ENCODE peak calls at places on chromosomes 4 and X, in seven cellular contexts. W, R, Y, J, P, C and O are unnamed samples.
A peak's percentile ranks its signal among the peaks of the same experiment; 100 is the strongest.

GRCh38 chrX:130028196-130028595 is 45.8 kb downstream of the BCORL1 start:
- DNase-seq in W (peak; percentile 39), R (peak; percentile 29), Y (no peak), J (no peak), P (peak; percentile 16), C (peak; percentile 16), O (no peak)

GRCh38 chr4:74390677-74391076 is 25.7 kb downstream of the EREG start:
- DNase-seq in W (no peak), R (no peak), Y (no peak), J (no peak), P (no peak), C (no peak), O (no peak)

GRCh38 chrX:48802089-48802812 is 384 bp downstream of the HDAC6 start:
- DNase-seq in W (peak; percentile 60), R (peak; percentile 89), Y (peak; percentile 27), J (peak; percentile 73), P (peak; percentile 95), C (peak; percentile 79), O (peak; percentile 88)

GRCh38 chr4:181959121-181959520 is 284.1 kb upstream of the TENM3 start:
- DNase-seq in W (peak; percentile 89), R (peak; percentile 44), Y (no peak), J (no peak), P (peak; percentile 59), C (peak; percentile 16), O (no peak)

GRCh38 chrX:22135171-22135711 is 103.1 kb downstream of the PHEX start:
- DNase-seq in W (peak; percentile 45), R (peak; percentile 56), Y (no peak), J (no peak), P (no peak), C (no peak), O (no peak)

GRCh38 chr4:77636902-77637301 is 31.3 kb downstream of the CXCL13 start:
- DNase-seq in W (peak; percentile 79), R (peak; percentile 72), Y (no peak), J (no peak), P (peak; percentile 16), C (no peak), O (no peak)

GRCh38 chrX:48487362-48487785 is 11.4 kb downstream of the FTSJ1 start:
- DNase-seq in W (peak; percentile 89), R (peak; percentile 99), Y (no peak), J (no peak), P (no peak), C (peak; percentile 67), O (no peak)

GRCh38 chr4:185657699-185658098 is 122.4 kb upstream of the PDLIM3 start:
- DNase-seq in W (no peak), R (no peak), Y (no peak), J (no peak), P (peak; percentile 71), C (no peak), O (no peak)

GRCh38 chr4:122450847-122451246 is 5.7 kb downstream of the IL2 start:
- DNase-seq in W (peak; percentile 10), R (peak; percentile 33), Y (peak; percentile 23), J (peak; percentile 29), P (peak; percentile 95), C (no peak), O (peak; percentile 82)

GRCh38 chrX:91435465-91435864 is 826 bp downstream of the PABPC5 start:
- DNase-seq in W (no peak), R (no peak), Y (no peak), J (no peak), P (peak; percentile 1), C (no peak), O (peak; percentile 30)

GRCh38 chr4:103365285-103365684 is 167.1 kb upstream of the CENPE start:
- DNase-seq in W (no peak), R (no peak), Y (no peak), J (peak; percentile 4), P (peak; percentile 40), C (peak; percentile 18), O (no peak)

GRCh38 chr4:70544279-70544870 is 26.0 kb downstream of the AMTN start:
- DNase-seq in W (peak; percentile 10), R (peak; percentile 8), Y (no peak), J (peak; percentile 14), P (peak; percentile 46), C (no peak), O (no peak)

GRCh38 chrX:44675364-44676024 is 132.8 kb upstream of the FUNDC1 start:
- DNase-seq in W (peak; percentile 91), R (peak; percentile 9), Y (no peak), J (no peak), P (no peak), C (no peak), O (peak; percentile 30)

DNA sequence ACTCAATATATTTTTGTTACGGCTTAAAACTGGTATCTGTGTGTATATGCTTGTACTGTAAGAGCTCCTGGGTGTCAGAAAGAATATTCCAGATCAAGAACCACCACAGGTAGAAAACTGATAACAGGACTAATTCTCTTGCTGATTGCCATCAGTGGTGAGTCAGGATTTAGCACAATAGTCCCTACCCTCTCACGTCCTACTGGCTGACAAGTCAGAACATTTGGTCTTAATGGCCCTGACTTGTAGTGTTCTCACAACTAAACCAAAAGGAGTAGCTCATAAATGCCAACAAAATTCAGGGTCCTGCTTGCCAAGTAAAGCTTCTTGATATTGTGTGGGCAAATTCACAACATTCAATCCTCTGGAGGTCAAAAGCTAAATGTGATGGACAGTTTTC is 105.2 kb upstream of the MAB21L2 start:
- DNase-seq in W (no peak), R (no peak), Y (no peak), J (no peak), P (peak; percentile 63), C (no peak), O (no peak)
- H3K4ac ChIP-seq in W (no peak overlapping the region), R (no peak overlapping the region), Y (no peak overlapping the region), J (no peak overlapping the region), P (no peak overlapping the region), C (no peak overlapping the region), O (no peak overlapping the region)

GRCh38 chr4:48329193-48329592 is 12.1 kb upstream of the SLAIN2 start:
- DNase-seq in W (no peak), R (peak; percentile 19), Y (no peak), J (no peak), P (no peak), C (no peak), O (no peak)
- H3K4ac ChIP-seq in W (peak overlapping the region; percentile 46), R (no peak overlapping the region), Y (no peak overlapping the region), J (no peak overlapping the region), P (no peak overlapping the region), C (no peak overlapping the region), O (no peak overlapping the region)

GRCh38 chr4:75781328-75781727 is 57.0 kb downstream of the USO1 start:
- DNase-seq in W (peak; percentile 49), R (no peak), Y (no peak), J (no peak), P (no peak), C (no peak), O (no peak)
- H3K4ac ChIP-seq in W (no peak overlapping the region), R (no peak overlapping the region), Y (no peak overlapping the region), J (no peak overlapping the region), P (no peak overlapping the region), C (no peak overlapping the region), O (no peak overlapping the region)

GRCh38 chr4:58475097-58475496 is 1364.9 kb upstream of the IGFBP7 start:
- DNase-seq in W (no peak), R (no peak), Y (no peak), J (no peak), P (no peak), C (no peak), O (no peak)
- H3K4ac ChIP-seq in W (no peak overlapping the region), R (no peak overlapping the region), Y (no peak overlapping the region), J (no peak overlapping the region), P (no peak overlapping the region), C (no peak overlapping the region), O (no peak overlapping the region)

GRCh38 chr4:13454786-13455185 is 29.4 kb downstream of the RAB28 start:
- DNase-seq in W (no peak), R (no peak), Y (no peak), J (no peak), P (no peak), C (no peak), O (no peak)
- H3K4ac ChIP-seq in W (no peak overlapping the region), R (no peak overlapping the region), Y (no peak overlapping the region), J (no peak overlapping the region), P (no peak overlapping the region), C (no peak overlapping the region), O (no peak overlapping the region)

GRCh38 chr4:7680731-7681130 is 246.0 kb upstream of the PSAPL1 start:
- DNase-seq in W (no peak), R (no peak), Y (no peak), J (no peak), P (no peak), C (no peak), O (no peak)
- H3K4ac ChIP-seq in W (no peak overlapping the region), R (no peak overlapping the region), Y (no peak overlapping the region), J (no peak overlapping the region), P (no peak overlapping the region), C (no peak overlapping the region), O (no peak overlapping the region)

DNA sequence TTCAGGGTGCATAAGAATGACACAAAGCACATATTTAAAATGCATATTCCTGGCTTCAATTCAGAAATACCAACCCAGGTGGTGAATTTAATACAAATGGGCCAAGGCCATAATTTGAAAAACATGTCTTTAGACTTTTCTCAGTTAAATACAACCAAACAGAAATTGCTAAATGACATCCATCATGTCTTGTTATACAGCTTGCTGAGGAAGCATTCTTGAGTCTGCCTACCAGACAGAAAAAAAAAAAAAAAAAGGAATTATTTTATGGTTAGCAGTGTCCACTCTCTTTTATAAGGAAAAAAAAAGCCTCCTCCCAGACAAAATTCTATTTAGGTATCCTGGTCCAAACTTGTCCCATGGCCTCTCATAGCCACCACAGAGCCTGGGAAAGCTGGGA is 119.0 kb downstream of the PAPSS1 start:
- DNase-seq in W (no peak), R (no peak), Y (no peak), J (no peak), P (no peak), C (no peak), O (no peak)
- H3K4ac ChIP-seq in W (peak overlapping the region; percentile 84), R (no peak overlapping the region), Y (no peak overlapping the region), J (no peak overlapping the region), P (no peak overlapping the region), C (no peak overlapping the region), O (no peak overlapping the region)